ENCODE peak calls at places on chromosomes 6 and 20, in five cellular contexts. H is lower lobe of right lung, E is adrenal gland, G is brain microvascular endothelial cell, A is left ventricle myocardium inferior. W is an unnamed sample.

GRCh38 chr6:126307859-126308258 is 32.1 kb upstream of the CENPW start:
- DNase-seq in H (peak; percentile 15), E (no peak), G (peak; percentile 85), A (no peak), W (peak; percentile 95)

GRCh38 chr6:12012231-12012565 is at the start of gene HIVEP1:
- DNase-seq in H (peak; percentile 59), E (peak; percentile 38), G (no peak), A (peak; percentile 49), W (no peak)

GRCh38 chr6:166381733-166382499 is 824 bp downstream of the MPC1 start:
- DNase-seq in H (peak; percentile 89), E (peak; percentile 79), G (peak; percentile 12), A (peak; percentile 71), W (peak; percentile 36)

GRCh38 chr6:20939161-20939775 is 405.0 kb downstream of the CDKAL1 start:
- DNase-seq in H (no peak), E (no peak), G (no peak), A (no peak), W (no peak)

GRCh38 chr6:129774697-129775447 is 64.9 kb upstream of the ARHGAP18 start:
- DNase-seq in H (peak; percentile 57), E (peak; percentile 81), G (peak; percentile 65), A (peak; percentile 43), W (peak; percentile 69)

GRCh38 chr6:44480097-44480539 is 92.6 kb downstream of the CDC5L start:
- DNase-seq in H (no peak), E (no peak), G (no peak), A (no peak), W (no peak)

GRCh38 chr6:87237804-87238203 is 82.4 kb downstream of the ZNF292 start:
- DNase-seq in H (no peak), E (no peak), G (no peak), A (no peak), W (peak; percentile 9)

GRCh38 chr6:153131037-153131981 is at the start of gene RGS17:
- DNase-seq in H (peak; percentile 59), E (peak; percentile 36), G (peak; percentile 49), A (peak; percentile 46), W (peak; percentile 91)

GRCh38 chr6:166763606-166764472 is 136.8 kb upstream of the RPS6KA2 start:
- DNase-seq in H (no peak), E (no peak), G (no peak), A (no peak), W (no peak)

GRCh38 chr6:88813045-88813444 is 150.4 kb downstream of the RNGTT start:
- DNase-seq in H (no peak), E (no peak), G (no peak), A (no peak), W (no peak)

GRCh38 chr6:134669531-134669930 is 280.4 kb downstream of the ALDH8A1 start:
- DNase-seq in H (no peak), E (no peak), G (no peak), A (no peak), W (no peak)

GRCh38 chr6:11262231-11262630 is 29.8 kb upstream of the NEDD9 start:
- DNase-seq in H (no peak), E (no peak), G (no peak), A (no peak), W (no peak)

GRCh38 chr20:64261138-64261537 is 5.6 kb downstream of the PCMTD2 start:
- DNase-seq in H (no peak), E (peak; percentile 47), G (peak; percentile 12), A (no peak), W (peak; percentile 78)

GRCh38 chr6:27902335-27903314 is 9.6 kb downstream of the OR2B2 start:
- DNase-seq in H (peak; percentile 78), E (peak; percentile 86), G (peak; percentile 85), A (peak; percentile 77), W (peak; percentile 84)

GRCh38 chr20:35273449-35274171 is 4.3 kb downstream of the MMP24OS start:
- DNase-seq in H (no peak), E (peak; percentile 88), G (no peak), A (no peak), W (no peak)

DNA sequence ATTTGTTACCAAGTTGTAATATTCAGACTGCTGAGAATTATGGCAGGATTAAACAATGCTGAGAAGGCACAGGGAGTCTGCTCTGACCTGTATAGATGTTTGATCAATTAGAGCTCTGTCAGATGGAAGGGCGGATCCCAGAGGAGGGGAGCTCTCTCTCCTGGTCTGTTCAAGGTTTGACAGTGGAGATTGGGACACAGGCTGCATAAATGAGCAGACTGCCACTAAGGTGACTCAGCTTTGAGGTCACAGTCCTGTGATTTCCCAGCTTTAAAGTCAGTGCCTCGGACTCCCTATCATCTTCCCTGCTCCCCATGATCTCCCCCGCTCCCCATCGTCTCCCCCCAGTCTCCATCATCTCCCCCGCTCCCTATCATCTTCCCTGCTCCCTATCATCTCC is 59.2 kb upstream of the SLC22A23 start:
- DNase-seq in H (no peak), E (no peak), G (no peak), A (no peak), W (peak; percentile 37)
- H3K4me3 ChIP-seq in H (no peak overlapping the region), E (no peak overlapping the region), G (no peak overlapping the region), A (no peak overlapping the region), W (no peak overlapping the region)

GRCh38 chr6:139109558-139109957 is 25.3 kb upstream of the HECA start:
- DNase-seq in H (no peak), E (no peak), G (peak; percentile 27), A (no peak), W (no peak)
- TF ChIP-seq CTCF in H (no peak), E (no peak), G (peak; percentile 57), A (peak; percentile 63), W (peak; percentile 19)

GRCh38 chr6:127457444-127458064 is 1.6 kb downstream of the KIAA0408 start:
- DNase-seq in H (no peak), E (no peak), G (peak; percentile 27), A (no peak), W (peak; percentile 80)
- H3K4me3 ChIP-seq in H (peak overlapping the region; percentile 53), E (no peak overlapping the region), G (no peak overlapping the region), A (peak overlapping the region; percentile 46), W (no peak overlapping the region)

DNA sequence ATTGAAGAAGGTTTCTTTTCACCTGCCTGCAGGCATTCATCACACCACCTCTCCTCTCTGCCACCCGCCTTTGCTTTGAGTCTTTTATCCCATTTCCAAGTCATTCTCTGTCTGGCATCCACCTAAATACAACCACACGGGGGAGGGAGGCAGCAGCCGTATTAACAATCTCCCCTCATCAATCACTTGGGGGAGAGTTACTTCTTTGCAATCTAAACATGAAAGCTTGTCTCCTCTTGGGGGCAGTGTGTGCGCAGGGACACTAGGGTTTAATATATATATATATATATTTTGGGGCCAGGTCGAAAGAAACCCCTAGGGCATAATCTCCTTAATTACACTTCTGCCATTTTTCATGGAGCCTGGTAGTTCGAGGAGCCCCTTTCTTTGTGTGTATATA is 214.5 kb downstream of the TSHZ2 start:
- DNase-seq in H (no peak), E (no peak), G (no peak), A (no peak), W (no peak)
- TF ChIP-seq CTCF in H (no peak), E (no peak), G (no peak), A (no peak), W (no peak)